ENCODE peak calls at places on chromosomes 12 and 14, in eight cellular contexts. M is cardiac muscle cell, B is GM23338, R is colonic mucosa, C is aorta, Z is left ventricle myocardium inferior, P is uterus, H is stomach. J is an unnamed sample.

GRCh38 chr14:21097616-21098133 is 780 bp downstream of the ZNF219 start:
- DNase-seq in B (peak; percentile 84), Z (no peak), P (peak; percentile 41), M (peak; percentile 62), R (peak; percentile 58), H (no peak), C (peak; percentile 61), J (no peak)

GRCh38 chr14:48693793-48694192 is 892.4 kb downstream of the RPS29 start:
- DNase-seq in C (no peak), B (no peak), H (no peak), M (no peak), Z (no peak), P (no peak), R (no peak), J (no peak)

GRCh38 chr12:124499873-124500231 is 67.6 kb downstream of the NCOR2 start:
- DNase-seq in H (no peak), B (no peak), C (no peak), P (no peak), R (no peak), Z (no peak), M (no peak), J (no peak)

GRCh38 chr14:68978550-68978911 is 571 bp downstream of the ACTN1 start:
- DNase-seq in Z (peak; percentile 71), B (peak; percentile 83), M (peak; percentile 86), H (peak; percentile 76), R (peak; percentile 70), C (peak; percentile 72), P (peak; percentile 80), J (peak; percentile 67)

GRCh38 chr12:114888928-114889327 is 205.0 kb upstream of the TBX3 start:
- DNase-seq in P (no peak), C (no peak), H (no peak), M (no peak), R (no peak), B (no peak), Z (no peak), J (no peak)

GRCh38 chr14:53924754-53925153 is 31.9 kb downstream of the BMP4 start:
- DNase-seq in B (no peak), R (no peak), C (no peak), Z (no peak), M (no peak), P (no peak), H (no peak), J (no peak)

GRCh38 chr14:32564591-32564990 is 235.5 kb downstream of the AKAP6 start:
- DNase-seq in Z (no peak), C (no peak), M (no peak), B (no peak), H (no peak), R (no peak), P (no peak), J (no peak)

GRCh38 chr14:104778694-104779331 is 16.7 kb downstream of the AKT1 start:
- DNase-seq in C (no peak), P (no peak), M (no peak), Z (no peak), H (no peak), B (peak; percentile 45), R (no peak), J (no peak)

GRCh38 chr14:54438703-54439102 is 2.5 kb downstream of the CNIH1 start:
- DNase-seq in P (no peak), B (peak; percentile 62), H (no peak), C (no peak), M (no peak), Z (no peak), R (no peak), J (no peak)

GRCh38 chr12:100793182-100793581 is 1.4 kb upstream of the ANO4 start:
- DNase-seq in Z (no peak), H (no peak), R (no peak), P (no peak), M (no peak), B (no peak), C (no peak), J (no peak)

GRCh38 chr12:125841332-125841731 is 776.1 kb downstream of the AACS start:
- DNase-seq in R (no peak), C (no peak), H (no peak), P (no peak), M (no peak), Z (no peak), B (no peak), J (no peak)

GRCh38 chr12:34295366-34296142 is 273.3 kb downstream of the ALG10 start:
- DNase-seq in C (peak; percentile 26), M (no peak), R (no peak), B (no peak), H (no peak), Z (peak; percentile 3), P (no peak), J (no peak)

GRCh38 chr12:23127701-23128100 is 502.7 kb downstream of the ETNK1 start:
- DNase-seq in B (no peak), M (no peak), R (no peak), H (no peak), P (no peak), C (no peak), Z (no peak), J (no peak)

GRCh38 chr12:125983784-125984510 is 918.7 kb downstream of the AACS start:
- DNase-seq in P (no peak), Z (no peak), H (no peak), M (peak; percentile 51), B (peak; percentile 46), R (no peak), C (no peak), J (no peak)

GRCh38 chr12:2963154-2963759 is 4.1 kb downstream of the TEAD4 start:
- DNase-seq in C (no peak), P (no peak), Z (no peak), B (peak; percentile 70), R (no peak), H (no peak), M (no peak), J (no peak)
- H3K4me3 ChIP-seq in C (no peak overlapping the region), P (no peak overlapping the region), Z (peak overlapping the region; percentile 41), B (peak overlapping the region; percentile 57), R (no peak overlapping the region), H (no peak overlapping the region), M (no peak overlapping the region), J (no peak overlapping the region)

DNA sequence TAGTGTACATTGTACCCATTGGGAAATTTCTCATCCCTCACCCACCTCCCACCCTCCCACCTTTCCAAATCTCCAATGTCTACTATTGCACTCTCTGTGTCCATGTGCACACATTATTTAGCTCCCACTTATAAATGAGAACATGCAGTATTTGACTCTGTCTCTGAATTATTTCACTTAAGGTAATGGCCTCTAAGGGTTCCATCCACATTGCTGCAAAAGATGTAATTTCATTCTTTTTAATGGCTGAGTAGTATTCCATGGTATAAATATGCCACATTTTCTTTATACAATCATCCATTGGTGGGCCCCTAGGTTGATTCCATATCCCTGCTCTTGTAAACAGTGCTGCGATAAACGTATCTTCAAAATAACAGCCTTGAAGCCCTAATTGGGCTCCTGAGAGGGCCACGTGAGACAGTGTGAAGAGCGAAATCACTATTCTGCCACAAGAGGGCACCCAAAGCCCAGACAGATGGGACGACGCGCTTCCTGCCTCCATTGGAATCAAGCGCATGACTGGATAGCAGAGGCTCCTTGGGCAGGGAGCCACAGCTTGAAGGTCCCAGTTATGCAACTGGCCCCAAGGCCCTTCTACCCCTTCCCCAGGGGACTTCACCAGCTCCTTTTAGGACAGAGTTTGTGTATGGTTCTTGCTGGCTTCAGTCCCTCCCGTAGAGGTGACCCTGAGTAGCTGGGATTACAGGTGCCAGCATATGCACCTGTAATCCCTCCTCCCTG is 21.3 kb upstream of the CD27 start:
- DNase-seq in P (peak; percentile 85), R (peak; percentile 89), M (peak; percentile 89), B (peak; percentile 97), C (peak; percentile 92), Z (peak; percentile 79), H (peak; percentile 87), J (peak; percentile 87)
- H3K27ac ChIP-seq in P (peak overlapping the region; percentile 25), R (no peak overlapping the region), M (no peak overlapping the region), B (no peak overlapping the region), C (no peak overlapping the region), Z (peak overlapping the region; percentile 33), H (no peak overlapping the region), J (peak overlapping the region; percentile 1)

DNA sequence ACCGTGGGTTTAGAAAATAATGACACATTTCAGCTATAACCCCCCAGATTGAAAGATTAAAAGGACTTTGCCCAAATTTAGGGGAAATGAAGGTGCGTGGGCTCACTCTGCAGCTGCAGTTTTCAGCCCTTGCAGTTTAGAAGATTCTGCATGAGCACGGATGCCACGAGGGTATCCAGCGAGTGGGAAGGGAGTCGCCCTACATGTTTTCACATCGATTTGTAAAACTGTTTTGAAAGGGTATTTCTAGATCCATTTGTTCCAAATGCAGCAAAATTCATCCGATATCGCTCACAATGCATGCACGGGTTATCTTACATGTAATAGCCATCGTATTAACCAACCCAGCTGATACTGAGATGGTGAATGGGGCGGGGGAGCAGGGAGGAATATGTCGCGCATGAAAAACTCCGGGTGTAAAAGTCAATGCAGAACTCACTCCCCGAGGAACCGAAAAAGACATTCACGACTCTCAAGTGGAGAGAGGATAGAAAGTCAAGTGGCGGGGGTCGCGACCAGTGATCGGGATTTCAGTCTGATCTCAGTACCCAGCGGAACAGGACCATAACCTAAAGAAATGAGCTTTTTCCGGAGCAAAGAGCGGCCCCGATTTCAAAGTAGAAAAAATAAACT is 4.9 kb upstream of the CCND2 start:
- DNase-seq in M (no peak), Z (no peak), R (peak; percentile 41), P (no peak), H (no peak), B (no peak), C (no peak), J (no peak)
- H3K4me3 ChIP-seq in M (peak overlapping the region; percentile 45), Z (peak overlapping the region; percentile 86), R (peak overlapping the region; percentile 57), P (peak overlapping the region; percentile 47), H (peak overlapping the region; percentile 72), B (peak overlapping the region; percentile 99), C (peak overlapping the region; percentile 85), J (no peak overlapping the region)

DNA sequence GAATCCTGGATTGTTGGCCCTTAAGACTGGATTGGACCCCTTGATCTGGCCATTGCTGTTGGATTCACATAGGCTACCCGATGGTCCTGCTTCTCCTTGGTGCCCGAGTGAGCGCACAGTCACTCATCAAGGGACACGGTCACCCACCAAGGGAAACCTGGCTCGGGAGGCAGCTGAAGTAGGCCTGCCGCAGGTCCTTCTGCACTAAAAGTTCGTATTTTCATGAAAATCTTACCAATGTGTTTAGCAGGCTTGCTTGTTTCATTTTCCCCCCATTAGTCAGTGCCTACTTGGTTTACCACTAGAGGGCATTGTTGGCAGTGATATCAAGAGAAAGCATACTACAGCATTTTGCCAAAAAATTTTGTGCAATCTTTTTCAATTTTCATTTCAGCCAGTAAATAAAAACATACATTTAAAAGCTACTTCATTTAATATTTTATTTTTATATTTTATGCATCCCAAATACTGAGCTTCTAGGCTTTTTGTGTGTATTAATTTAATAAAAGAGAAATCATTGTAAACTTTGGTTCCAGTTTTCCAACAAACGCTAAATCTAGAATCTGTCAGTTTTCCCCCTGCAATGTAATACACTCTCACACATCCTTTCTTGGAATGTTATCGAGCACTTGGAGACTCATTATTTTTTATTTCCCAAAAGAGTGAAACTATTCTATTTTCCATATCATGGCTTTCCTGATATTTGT is 116.7 kb downstream of the LMNTD1 start:
- DNase-seq in C (no peak), H (no peak), M (peak; percentile 68), R (peak; percentile 52), Z (no peak), B (peak; percentile 86), P (no peak), J (no peak)
- H3K27ac ChIP-seq in C (no peak overlapping the region), H (no peak overlapping the region), M (no peak overlapping the region), R (no peak overlapping the region), Z (no peak overlapping the region), B (no peak overlapping the region), P (peak overlapping the region; percentile 26), J (no peak overlapping the region)